ENCODE peak calls at places on chromosomes 1 and 21, in five cellular contexts. One of them, this sample, is unnamed.

GRCh38 chr1:29202053-29202452 is 20.4 kb upstream of the SRSF4 start:
- DNase-seq in NCI-H1417: no peak
- DNase-seq in left kidney: no peak
- DNase-seq in mammary epithelial cell: no peak
- DNase-seq in IMR-90: no peak
- DNase-seq in this sample: no peak

GRCh38 chr1:47871799-47872353 is 125.3 kb downstream of the TRABD2B start:
- DNase-seq in IMR-90: no peak
- DNase-seq in left kidney: peak
- DNase-seq in NCI-H1417: no peak
- DNase-seq in mammary epithelial cell: peak
- DNase-seq in this sample: no peak

GRCh38 chr1:99945174-99945573 is 24.6 kb upstream of the SLC35A3 start:
- DNase-seq in NCI-H1417: no peak
- DNase-seq in mammary epithelial cell: no peak
- DNase-seq in IMR-90: no peak
- DNase-seq in left kidney: no peak
- DNase-seq in this sample: no peak

GRCh38 chr1:110084226-110085078 is 14.0 kb upstream of the ALX3 start:
- DNase-seq in mammary epithelial cell: no peak
- DNase-seq in IMR-90: peak
- DNase-seq in NCI-H1417: no peak
- DNase-seq in left kidney: peak
- DNase-seq in this sample: no peak

GRCh38 chr1:165717918-165718515 is 19.7 kb upstream of the ALDH9A1 start:
- DNase-seq in IMR-90: peak
- DNase-seq in NCI-H1417: peak
- DNase-seq in left kidney: peak
- DNase-seq in mammary epithelial cell: peak
- DNase-seq in this sample: peak

GRCh38 chr1:34705077-34705476 is 49.8 kb upstream of the GJB5 start:
- DNase-seq in IMR-90: no peak
- DNase-seq in mammary epithelial cell: no peak
- DNase-seq in left kidney: no peak
- DNase-seq in NCI-H1417: no peak
- DNase-seq in this sample: no peak

GRCh38 chr21:42102946-42103345 is 31.8 kb downstream of the UMODL1 start:
- DNase-seq in mammary epithelial cell: no peak
- DNase-seq in IMR-90: no peak
- DNase-seq in NCI-H1417: no peak
- DNase-seq in left kidney: no peak
- DNase-seq in this sample: no peak

GRCh38 chr1:40860706-40861226 is 1.4 kb downstream of the CITED4 start:
- DNase-seq in NCI-H1417: no peak
- DNase-seq in mammary epithelial cell: no peak
- DNase-seq in left kidney: no peak
- DNase-seq in IMR-90: no peak
- DNase-seq in this sample: no peak

GRCh38 chr1:10399487-10399917 is 638 bp downstream of the PGD start:
- DNase-seq in IMR-90: peak
- DNase-seq in NCI-H1417: no peak
- DNase-seq in left kidney: no peak
- DNase-seq in mammary epithelial cell: peak
- DNase-seq in this sample: peak

GRCh38 chr21:26961704-26962103 is 5.2 kb downstream of the ADAMTS5 start:
- DNase-seq in NCI-H1417: no peak
- DNase-seq in left kidney: peak
- DNase-seq in IMR-90: no peak
- DNase-seq in mammary epithelial cell: no peak
- DNase-seq in this sample: no peak

GRCh38 chr21:25370311-25370744 is 237.0 kb downstream of the MRPL39 start:
- DNase-seq in left kidney: no peak
- DNase-seq in IMR-90: peak
- DNase-seq in NCI-H1417: no peak
- DNase-seq in mammary epithelial cell: peak
- DNase-seq in this sample: no peak

GRCh38 chr21:46482225-46482845 is 23.6 kb downstream of the DIP2A start:
- DNase-seq in left kidney: no peak
- DNase-seq in mammary epithelial cell: no peak
- DNase-seq in IMR-90: no peak
- DNase-seq in NCI-H1417: no peak
- DNase-seq in this sample: no peak

GRCh38 chr1:154497026-154497806 is 4.8 kb upstream of the TDRD10 start:
- DNase-seq in mammary epithelial cell: no peak
- DNase-seq in NCI-H1417: no peak
- DNase-seq in IMR-90: no peak
- DNase-seq in left kidney: peak
- DNase-seq in this sample: no peak

GRCh38 chr1:150548632-150549495 is at the start of gene ADAMTSL4:
- DNase-seq in mammary epithelial cell: peak
- DNase-seq in left kidney: peak
- DNase-seq in IMR-90: peak
- DNase-seq in NCI-H1417: peak
- DNase-seq in this sample: no peak

GRCh38 chr1:202186327-202186726 is 7.3 kb upstream of the LGR6 start:
- DNase-seq in mammary epithelial cell: no peak
- DNase-seq in NCI-H1417: no peak
- DNase-seq in IMR-90: no peak
- DNase-seq in left kidney: no peak
- DNase-seq in this sample: no peak

GRCh38 chr1:245888809-245889208 is 618.3 kb downstream of the SMYD3 start:
- DNase-seq in left kidney: peak
- DNase-seq in mammary epithelial cell: peak
- DNase-seq in IMR-90: peak
- DNase-seq in NCI-H1417: no peak
- DNase-seq in this sample: no peak

GRCh38 chr1:25996966-25997758 is 701 bp downstream of the PAFAH2 start:
- DNase-seq in left kidney: peak
- DNase-seq in NCI-H1417: no peak
- DNase-seq in mammary epithelial cell: peak
- DNase-seq in IMR-90: peak
- DNase-seq in this sample: peak

GRCh38 chr1:1204998-1205768 is 1.2 kb downstream of the TNFRSF18 start:
- DNase-seq in NCI-H1417: no peak
- DNase-seq in mammary epithelial cell: no peak
- DNase-seq in left kidney: no peak
- DNase-seq in IMR-90: no peak
- DNase-seq in this sample: no peak

GRCh38 chr1:89519779-89520358 is 4.8 kb upstream of the LRRC8B start:
- DNase-seq in IMR-90: peak
- DNase-seq in left kidney: peak
- DNase-seq in NCI-H1417: no peak
- DNase-seq in mammary epithelial cell: peak
- DNase-seq in this sample: no peak

GRCh38 chr1:41365772-41366427 is 4.7 kb downstream of the FOXO6 start:
- DNase-seq in left kidney: no peak
- DNase-seq in NCI-H1417: peak
- DNase-seq in IMR-90: no peak
- DNase-seq in mammary epithelial cell: no peak
- DNase-seq in this sample: no peak

GRCh38 chr1:177780096-177780700 is 189.7 kb downstream of the SEC16B start:
- DNase-seq in left kidney: peak
- DNase-seq in mammary epithelial cell: peak
- DNase-seq in NCI-H1417: peak
- DNase-seq in IMR-90: peak
- DNase-seq in this sample: peak

GRCh38 chr1:92822907-92823306 is 8.9 kb upstream of the RPL5 start:
- DNase-seq in mammary epithelial cell: no peak
- DNase-seq in left kidney: no peak
- DNase-seq in IMR-90: peak
- DNase-seq in NCI-H1417: no peak
- DNase-seq in this sample: no peak

GRCh38 chr1:9822897-9823692 is 670 bp downstream of the CLSTN1 start:
- DNase-seq in IMR-90: peak
- DNase-seq in left kidney: peak
- DNase-seq in mammary epithelial cell: no peak
- DNase-seq in NCI-H1417: peak
- DNase-seq in this sample: no peak

GRCh38 chr1:180632326-180633088 is 685 bp downstream of the XPR1 start:
- DNase-seq in left kidney: peak
- DNase-seq in mammary epithelial cell: no peak
- DNase-seq in IMR-90: no peak
- DNase-seq in NCI-H1417: peak
- DNase-seq in this sample: peak

GRCh38 chr1:221335161-221336101 is 406.5 kb downstream of the DUSP10 start:
- DNase-seq in NCI-H1417: peak
- DNase-seq in IMR-90: peak
- DNase-seq in mammary epithelial cell: peak
- DNase-seq in left kidney: peak
- DNase-seq in this sample: no peak

GRCh38 chr1:67211589-67212563 is 45.6 kb downstream of the IL23R start:
- DNase-seq in NCI-H1417: peak
- DNase-seq in IMR-90: peak
- DNase-seq in mammary epithelial cell: no peak
- DNase-seq in left kidney: peak
- DNase-seq in this sample: peak

GRCh38 chr1:3268281-3268680 is 186.2 kb upstream of the ARHGEF16 start:
- DNase-seq in IMR-90: no peak
- DNase-seq in NCI-H1417: no peak
- DNase-seq in mammary epithelial cell: no peak
- DNase-seq in left kidney: no peak
- DNase-seq in this sample: no peak

GRCh38 chr1:70887936-70888335 is 159.7 kb downstream of the PTGER3 start:
- DNase-seq in NCI-H1417: peak
- DNase-seq in IMR-90: no peak
- DNase-seq in left kidney: no peak
- DNase-seq in mammary epithelial cell: no peak
- DNase-seq in this sample: no peak

GRCh38 chr1:243251544-243251943 is 3.5 kb downstream of the CEP170 start:
- DNase-seq in mammary epithelial cell: no peak
- DNase-seq in left kidney: no peak
- DNase-seq in NCI-H1417: no peak
- DNase-seq in IMR-90: no peak
- DNase-seq in this sample: no peak

GRCh38 chr1:192914092-192914491 is 105.3 kb downstream of the RGS2 start:
- DNase-seq in NCI-H1417: no peak
- DNase-seq in IMR-90: no peak
- DNase-seq in mammary epithelial cell: no peak
- DNase-seq in left kidney: no peak
- DNase-seq in this sample: no peak

GRCh38 chr1:165162671-165163241 is 193.8 kb downstream of the LMX1A start:
- DNase-seq in mammary epithelial cell: peak
- DNase-seq in NCI-H1417: peak
- DNase-seq in left kidney: peak
- DNase-seq in IMR-90: no peak
- DNase-seq in this sample: no peak

GRCh38 chr1:116195077-116195868 is 84.1 kb downstream of the MAB21L3 start:
- DNase-seq in mammary epithelial cell: no peak
- DNase-seq in NCI-H1417: no peak
- DNase-seq in left kidney: no peak
- DNase-seq in IMR-90: no peak
- DNase-seq in this sample: no peak

GRCh38 chr1:22710688-22711024 is at the start of gene EPHB2:
- DNase-seq in IMR-90: peak
- DNase-seq in left kidney: peak
- DNase-seq in mammary epithelial cell: peak
- DNase-seq in NCI-H1417: peak
- DNase-seq in this sample: peak

GRCh38 chr1:31669786-31670582 is 25.3 kb upstream of the PEF1 start:
- DNase-seq in left kidney: peak
- DNase-seq in mammary epithelial cell: peak
- DNase-seq in IMR-90: peak
- DNase-seq in NCI-H1417: peak
- DNase-seq in this sample: no peak